ENCODE peak calls at places on chromosomes 2 and 18, in four cellular contexts. Y, E, I and M are unnamed samples. For H3K4me1, the result is how much of the 10 kb centered on the place peaks cover.

GRCh38 chr18:50306944-50307343 is 19.5 kb upstream of the CXXC1 start:
- DNase-seq in I (no peak), E (peak), Y (no peak), M (no peak)

GRCh38 chr2:80078290-80079036 is 226.1 kb downstream of the LRRTM1 start:
- DNase-seq in I (no peak), Y (no peak), E (no peak), M (no peak)

GRCh38 chr2:176500921-176501320 is 231.7 kb downstream of the MTX2 start:
- DNase-seq in Y (no peak), I (no peak), E (peak), M (no peak)

GRCh38 chr2:121350402-121350775 is 65.4 kb upstream of the TFCP2L1 start:
- DNase-seq in E (no peak), I (no peak), Y (no peak), M (no peak)

GRCh38 chr2:215019521-215020145 is 118.8 kb downstream of the ABCA12 start:
- DNase-seq in E (no peak), I (no peak), Y (no peak), M (no peak)

GRCh38 chr2:11941201-11942041 is 195.0 kb downstream of the LPIN1 start:
- DNase-seq in Y (peak), E (no peak), I (no peak), M (no peak)

GRCh38 chr2:134763164-134763710 is 44.4 kb upstream of the TMEM163 start:
- DNase-seq in E (no peak), Y (no peak), I (no peak), M (no peak)

GRCh38 chr2:232385660-232386489 is 7.3 kb downstream of the ALPP start:
- DNase-seq in E (peak), I (no peak), Y (no peak), M (no peak)

GRCh38 chr2:237702439-237703397 is 75.3 kb downstream of the LRRFIP1 start:
- DNase-seq in I (no peak), E (peak), Y (peak), M (peak)

GRCh38 chr2:56167616-56168015 is 16.2 kb upstream of the CCDC85A start:
- DNase-seq in I (no peak), Y (no peak), E (peak), M (no peak)

GRCh38 chr2:9655441-9656269 is 24.9 kb upstream of the YWHAQ start:
- DNase-seq in Y (no peak), E (peak), I (no peak), M (no peak)

GRCh38 chr2:2523395-2524339 is 192.6 kb upstream of the MYT1L start:
- DNase-seq in I (no peak), Y (no peak), E (no peak), M (no peak)

GRCh38 chr18:59300676-59301285 is 17.7 kb downstream of the CPLX4 start:
- DNase-seq in I (no peak), Y (no peak), E (no peak), M (no peak)

GRCh38 chr18:76846217-76846616 is 23.9 kb downstream of the ZNF236 start:
- DNase-seq in Y (no peak), E (no peak), I (no peak), M (no peak)

GRCh38 chr18:25042641-25043051 is 309.3 kb downstream of the ZNF521 start:
- DNase-seq in E (no peak), I (no peak), Y (no peak), M (no peak)

GRCh38 chr18:63553117-63553516 is 10.9 kb downstream of the SERPINB12 start:
- DNase-seq in Y (peak), I (no peak), E (peak), M (no peak)

GRCh38 chr2:219643788-219644398 is 16.5 kb downstream of the SLC4A3 start:
- DNase-seq in I (no peak), E (no peak), Y (peak), M (no peak)

GRCh38 chr2:203811491-203812221 is 55.9 kb upstream of the CTLA4 start:
- DNase-seq in Y (peak), E (peak), I (peak), M (peak)

GRCh38 chr18:27860701-27861107 is 316.2 kb downstream of the CDH2 start:
- DNase-seq in I (no peak), Y (peak), E (peak), M (no peak)

GRCh38 chr2:71458413-71459083 is 5.2 kb downstream of the DYSF start:
- DNase-seq in Y (peak), I (no peak), E (peak), M (no peak)

GRCh38 chr2:157194097-157194688 is 63.3 kb upstream of the GALNT5 start:
- DNase-seq in E (peak), Y (peak), I (peak), M (no peak)

GRCh38 chr18:32373995-32374394 is 96.7 kb downstream of the GAREM1 start:
- DNase-seq in E (peak), I (no peak), Y (peak), M (no peak)

GRCh38 chr2:11543337-11544216 is 9.7 kb downstream of the GREB1 start:
- DNase-seq in I (no peak), Y (no peak), E (no peak), M (no peak)

GRCh38 chr2:221617996-221618395 is 45.9 kb upstream of the EPHA4 start:
- DNase-seq in E (no peak), Y (no peak), I (no peak), M (no peak)

GRCh38 chr2:100928235-100928634 is 73.9 kb upstream of the RPL31 start:
- DNase-seq in I (no peak), Y (no peak), E (no peak), M (no peak)

GRCh38 chr2:86336350-86337234 is 834 bp downstream of the REEP1 start:
- DNase-seq in E (no peak), Y (no peak), I (no peak), M (no peak)

GRCh38 chr2:54787270-54787669 is 63.8 kb downstream of the EML6 start:
- DNase-seq in E (no peak), Y (no peak), I (no peak), M (no peak)

GRCh38 chr2:232322560-232323327 is 55.8 kb upstream of the ALPP start:
- DNase-seq in I (no peak), Y (no peak), E (no peak), M (no peak)

DNA sequence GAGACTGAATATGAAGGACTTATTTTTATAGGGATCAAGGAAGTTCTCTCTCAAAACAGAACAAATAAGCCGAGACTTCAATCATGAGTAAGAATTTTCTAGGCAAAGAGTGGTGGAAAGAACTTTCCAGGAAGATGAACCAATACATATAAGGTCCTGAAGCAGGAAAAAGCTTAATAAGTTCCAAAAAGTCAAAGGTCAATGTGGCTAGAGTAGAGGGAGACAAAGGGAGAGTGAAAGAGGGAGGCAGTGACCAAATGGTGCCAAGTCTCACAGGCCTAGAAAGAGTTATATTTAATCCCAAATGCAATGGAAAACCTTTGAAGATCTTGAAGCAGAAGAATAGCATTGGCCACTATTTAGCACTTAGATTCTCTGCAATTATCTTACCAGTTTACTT is 56.0 kb downstream of the PDE11A start:
- DNase-seq in Y (no peak), E (no peak), I (no peak), M (no peak)
- H3K4me1 ChIP-seq in Y (under half), E (under half), I (under half), M (under half)

GRCh38 chr2:33498291-33498956 is 22.0 kb downstream of the RASGRP3 start:
- DNase-seq in Y (no peak), I (no peak), E (no peak), M (no peak)
- H3K4me1 ChIP-seq in Y (half or more), I (under half), E (under half), M (under half)

GRCh38 chr2:142041105-142041504 is 89.7 kb downstream of the LRP1B start:
- DNase-seq in E (peak), I (no peak), Y (no peak), M (no peak)
- H3K4me1 ChIP-seq in E (under half), I (under half), Y (under half), M (under half)

GRCh38 chr18:10476430-10476829 is 22.0 kb downstream of the APCDD1 start:
- DNase-seq in E (peak), Y (no peak), I (no peak), M (no peak)
- H3K4me1 ChIP-seq in E (under half), Y (under half), I (under half), M (under half)

GRCh38 chr2:37585295-37585908 is 86.0 kb downstream of the CDC42EP3 start:
- DNase-seq in Y (no peak), E (no peak), I (no peak), M (no peak)
- H3K4me1 ChIP-seq in Y (under half), E (half or more), I (under half), M (half or more)

GRCh38 chr2:168146892-168147810 is 100.2 kb downstream of the STK39 start:
- DNase-seq in Y (no peak), E (no peak), I (no peak), M (no peak)
- H3K4me1 ChIP-seq in Y (half or more), E (under half), I (under half), M (under half)